ENCODE peak calls at places on chromosomes 12 and 14, in ten cellular contexts. One of them, this sample, is unnamed.

GRCh38 chr12:67026847-67027246 is 242.3 kb upstream of the CAND1 start:
- DNase-seq in activated CD4-positive, CD25-positive, alpha-beta regulatory T cell treated with anti-CD3 and anti-CD28 coated beads, Interleukin-2, amount 50 U/mL, for 72 hours: no peak
- DNase-seq in RPMI7951: no peak
- DNase-seq in stimulated activated CD4-positive, alpha-beta T cell treated with anti-CD3 and anti-CD28 coated beads, Interleukin-4, amount 100 ng/mL, for 48 hours: no peak
- DNase-seq in DMS153: no peak
- DNase-seq in effector memory CD4-positive, alpha-beta T cell: no peak
- DNase-seq in amygdala: no peak
- DNase-seq in AG10803: no peak
- DNase-seq in 8988T: no peak
- DNase-seq in A549: no peak
- DNase-seq in this sample: no peak

GRCh38 chr12:116389990-116390655 is 112.6 kb upstream of the MED13L start:
- DNase-seq in RPMI7951: peak; percentile 98
- DNase-seq in amygdala: no peak
- DNase-seq in DMS153: no peak
- DNase-seq in A549: peak; percentile 73
- DNase-seq in AG10803: peak; percentile 96
- DNase-seq in 8988T: no peak
- DNase-seq in effector memory CD4-positive, alpha-beta T cell: no peak
- DNase-seq in activated CD4-positive, CD25-positive, alpha-beta regulatory T cell treated with anti-CD3 and anti-CD28 coated beads, Interleukin-2, amount 50 U/mL, for 72 hours: no peak
- DNase-seq in stimulated activated CD4-positive, alpha-beta T cell treated with anti-CD3 and anti-CD28 coated beads, Interleukin-4, amount 100 ng/mL, for 48 hours: no peak
- DNase-seq in this sample: no peak

GRCh38 chr12:71277866-71278265 is 120.1 kb upstream of the TSPAN8 start:
- DNase-seq in A549: no peak
- DNase-seq in RPMI7951: no peak
- DNase-seq in effector memory CD4-positive, alpha-beta T cell: no peak
- DNase-seq in stimulated activated CD4-positive, alpha-beta T cell treated with anti-CD3 and anti-CD28 coated beads, Interleukin-4, amount 100 ng/mL, for 48 hours: no peak
- DNase-seq in AG10803: no peak
- DNase-seq in 8988T: no peak
- DNase-seq in amygdala: no peak
- DNase-seq in DMS153: no peak
- DNase-seq in activated CD4-positive, CD25-positive, alpha-beta regulatory T cell treated with anti-CD3 and anti-CD28 coated beads, Interleukin-2, amount 50 U/mL, for 72 hours: no peak
- DNase-seq in this sample: no peak

GRCh38 chr14:68232643-68233055 is 413.1 kb downstream of the RAD51B start:
- DNase-seq in stimulated activated CD4-positive, alpha-beta T cell treated with anti-CD3 and anti-CD28 coated beads, Interleukin-4, amount 100 ng/mL, for 48 hours: peak; percentile 20
- DNase-seq in AG10803: peak; percentile 97
- DNase-seq in amygdala: no peak
- DNase-seq in DMS153: peak; percentile 34
- DNase-seq in RPMI7951: peak; percentile 99
- DNase-seq in activated CD4-positive, CD25-positive, alpha-beta regulatory T cell treated with anti-CD3 and anti-CD28 coated beads, Interleukin-2, amount 50 U/mL, for 72 hours: no peak
- DNase-seq in 8988T: no peak
- DNase-seq in A549: peak; percentile 98
- DNase-seq in effector memory CD4-positive, alpha-beta T cell: no peak
- DNase-seq in this sample: no peak

GRCh38 chr12:104064842-104065441 is 611 bp downstream of the HCFC2 start:
- DNase-seq in 8988T: no peak
- DNase-seq in RPMI7951: peak; percentile 15
- DNase-seq in stimulated activated CD4-positive, alpha-beta T cell treated with anti-CD3 and anti-CD28 coated beads, Interleukin-4, amount 100 ng/mL, for 48 hours: no peak
- DNase-seq in amygdala: no peak
- DNase-seq in activated CD4-positive, CD25-positive, alpha-beta regulatory T cell treated with anti-CD3 and anti-CD28 coated beads, Interleukin-2, amount 50 U/mL, for 72 hours: no peak
- DNase-seq in effector memory CD4-positive, alpha-beta T cell: no peak
- DNase-seq in DMS153: no peak
- DNase-seq in A549: peak; percentile 19
- DNase-seq in AG10803: peak; percentile 14
- DNase-seq in this sample: peak; percentile 50

GRCh38 chr12:41919526-41920305 is 225.0 kb downstream of the GXYLT1 start:
- DNase-seq in activated CD4-positive, CD25-positive, alpha-beta regulatory T cell treated with anti-CD3 and anti-CD28 coated beads, Interleukin-2, amount 50 U/mL, for 72 hours: no peak
- DNase-seq in AG10803: no peak
- DNase-seq in A549: no peak
- DNase-seq in RPMI7951: no peak
- DNase-seq in amygdala: no peak
- DNase-seq in DMS153: peak; percentile 86
- DNase-seq in stimulated activated CD4-positive, alpha-beta T cell treated with anti-CD3 and anti-CD28 coated beads, Interleukin-4, amount 100 ng/mL, for 48 hours: no peak
- DNase-seq in 8988T: no peak
- DNase-seq in effector memory CD4-positive, alpha-beta T cell: no peak
- DNase-seq in this sample: no peak

GRCh38 chr14:68380304-68380840 is 412.5 kb downstream of the ZFP36L1 start:
- DNase-seq in A549: no peak
- DNase-seq in AG10803: peak; percentile 84
- DNase-seq in 8988T: no peak
- DNase-seq in RPMI7951: no peak
- DNase-seq in effector memory CD4-positive, alpha-beta T cell: no peak
- DNase-seq in activated CD4-positive, CD25-positive, alpha-beta regulatory T cell treated with anti-CD3 and anti-CD28 coated beads, Interleukin-2, amount 50 U/mL, for 72 hours: no peak
- DNase-seq in amygdala: no peak
- DNase-seq in DMS153: no peak
- DNase-seq in stimulated activated CD4-positive, alpha-beta T cell treated with anti-CD3 and anti-CD28 coated beads, Interleukin-4, amount 100 ng/mL, for 48 hours: no peak
- DNase-seq in this sample: no peak

GRCh38 chr14:95770777-95771176 is 56.9 kb upstream of the TCL1A start:
- DNase-seq in A549: no peak
- DNase-seq in effector memory CD4-positive, alpha-beta T cell: no peak
- DNase-seq in AG10803: no peak
- DNase-seq in amygdala: no peak
- DNase-seq in stimulated activated CD4-positive, alpha-beta T cell treated with anti-CD3 and anti-CD28 coated beads, Interleukin-4, amount 100 ng/mL, for 48 hours: no peak
- DNase-seq in RPMI7951: peak; percentile 8
- DNase-seq in 8988T: no peak
- DNase-seq in DMS153: peak; percentile 63
- DNase-seq in activated CD4-positive, CD25-positive, alpha-beta regulatory T cell treated with anti-CD3 and anti-CD28 coated beads, Interleukin-2, amount 50 U/mL, for 72 hours: no peak
- DNase-seq in this sample: no peak

GRCh38 chr12:104864668-104865067 is 93.4 kb downstream of the SLC41A2 start:
- DNase-seq in activated CD4-positive, CD25-positive, alpha-beta regulatory T cell treated with anti-CD3 and anti-CD28 coated beads, Interleukin-2, amount 50 U/mL, for 72 hours: no peak
- DNase-seq in 8988T: no peak
- DNase-seq in RPMI7951: no peak
- DNase-seq in stimulated activated CD4-positive, alpha-beta T cell treated with anti-CD3 and anti-CD28 coated beads, Interleukin-4, amount 100 ng/mL, for 48 hours: no peak
- DNase-seq in DMS153: no peak
- DNase-seq in amygdala: no peak
- DNase-seq in AG10803: no peak
- DNase-seq in A549: no peak
- DNase-seq in effector memory CD4-positive, alpha-beta T cell: no peak
- DNase-seq in this sample: no peak

GRCh38 chr12:104695453-104696148 is 238.9 kb downstream of the CHST11 start:
- DNase-seq in 8988T: no peak
- DNase-seq in activated CD4-positive, CD25-positive, alpha-beta regulatory T cell treated with anti-CD3 and anti-CD28 coated beads, Interleukin-2, amount 50 U/mL, for 72 hours: peak; percentile 68
- DNase-seq in AG10803: peak; percentile 74
- DNase-seq in DMS153: peak; percentile 88
- DNase-seq in A549: no peak
- DNase-seq in RPMI7951: peak; percentile 89
- DNase-seq in stimulated activated CD4-positive, alpha-beta T cell treated with anti-CD3 and anti-CD28 coated beads, Interleukin-4, amount 100 ng/mL, for 48 hours: peak; percentile 80
- DNase-seq in effector memory CD4-positive, alpha-beta T cell: peak; percentile 57
- DNase-seq in amygdala: peak; percentile 14
- DNase-seq in this sample: no peak

GRCh38 chr12:114838480-114838879 is 154.5 kb upstream of the TBX3 start:
- DNase-seq in A549: no peak
- DNase-seq in AG10803: no peak
- DNase-seq in RPMI7951: no peak
- DNase-seq in activated CD4-positive, CD25-positive, alpha-beta regulatory T cell treated with anti-CD3 and anti-CD28 coated beads, Interleukin-2, amount 50 U/mL, for 72 hours: no peak
- DNase-seq in DMS153: no peak
- DNase-seq in amygdala: no peak
- DNase-seq in effector memory CD4-positive, alpha-beta T cell: no peak
- DNase-seq in stimulated activated CD4-positive, alpha-beta T cell treated with anti-CD3 and anti-CD28 coated beads, Interleukin-4, amount 100 ng/mL, for 48 hours: no peak
- DNase-seq in 8988T: no peak
- DNase-seq in this sample: no peak

GRCh38 chr14:89619616-89620273 is 202.7 kb upstream of the FOXN3 start:
- DNase-seq in A549: no peak
- DNase-seq in effector memory CD4-positive, alpha-beta T cell: no peak
- DNase-seq in activated CD4-positive, CD25-positive, alpha-beta regulatory T cell treated with anti-CD3 and anti-CD28 coated beads, Interleukin-2, amount 50 U/mL, for 72 hours: no peak
- DNase-seq in amygdala: no peak
- DNase-seq in RPMI7951: no peak
- DNase-seq in 8988T: no peak
- DNase-seq in stimulated activated CD4-positive, alpha-beta T cell treated with anti-CD3 and anti-CD28 coated beads, Interleukin-4, amount 100 ng/mL, for 48 hours: no peak
- DNase-seq in DMS153: no peak
- DNase-seq in AG10803: no peak
- DNase-seq in this sample: no peak

GRCh38 chr14:93954900-93955891 is 21.2 kb downstream of the ASB2 start:
- DNase-seq in A549: no peak
- DNase-seq in stimulated activated CD4-positive, alpha-beta T cell treated with anti-CD3 and anti-CD28 coated beads, Interleukin-4, amount 100 ng/mL, for 48 hours: no peak
- DNase-seq in DMS153: no peak
- DNase-seq in RPMI7951: no peak
- DNase-seq in AG10803: no peak
- DNase-seq in activated CD4-positive, CD25-positive, alpha-beta regulatory T cell treated with anti-CD3 and anti-CD28 coated beads, Interleukin-2, amount 50 U/mL, for 72 hours: peak; percentile 43
- DNase-seq in effector memory CD4-positive, alpha-beta T cell: peak; percentile 42
- DNase-seq in 8988T: no peak
- DNase-seq in amygdala: peak; percentile 18
- DNase-seq in this sample: no peak

GRCh38 chr14:71290301-71290700 is 383.0 kb downstream of the PCNX1 start:
- DNase-seq in RPMI7951: peak; percentile 13
- DNase-seq in effector memory CD4-positive, alpha-beta T cell: no peak
- DNase-seq in AG10803: no peak
- DNase-seq in A549: no peak
- DNase-seq in DMS153: no peak
- DNase-seq in 8988T: no peak
- DNase-seq in amygdala: no peak
- DNase-seq in activated CD4-positive, CD25-positive, alpha-beta regulatory T cell treated with anti-CD3 and anti-CD28 coated beads, Interleukin-2, amount 50 U/mL, for 72 hours: no peak
- DNase-seq in stimulated activated CD4-positive, alpha-beta T cell treated with anti-CD3 and anti-CD28 coated beads, Interleukin-4, amount 100 ng/mL, for 48 hours: no peak
- DNase-seq in this sample: no peak

This sample was measured in NCI-H526.